ENCODE peak calls at places on chromosome 17, in four cellular contexts. K is GM12864, V is fibroblast of the aortic adventitia, O is esophagus squamous epithelium. W is an unnamed sample.
A peak's percentile ranks its signal among the peaks of the same experiment; 100 is the strongest.

GRCh38 chr17:77445030-77445907 is 304.5 kb downstream of the SEC14L1 start:
- DNase-seq in K (peak; percentile 95), V (peak; percentile 93), O (no peak), W (peak; percentile 78)

GRCh38 chr17:43842975-43843325 is 4.0 kb upstream of the CD300LG start:
- DNase-seq in K (no peak), V (no peak), O (no peak), W (no peak)

GRCh38 chr17:77107506-77108433 is 33.0 kb upstream of the SEC14L1 start:
- DNase-seq in K (peak; percentile 79), V (no peak), O (no peak), W (peak; percentile 55)

GRCh38 chr17:8175795-8176196 is 384 bp downstream of the TMEM107 start:
- DNase-seq in K (no peak), V (no peak), O (no peak), W (peak; percentile 7)

GRCh38 chr17:74798239-74798707 is 22.1 kb upstream of the NAT9 start:
- DNase-seq in K (no peak), V (no peak), O (no peak), W (no peak)

GRCh38 chr17:21029032-21029431 is 13.8 kb downstream of the USP22 start:
- DNase-seq in K (no peak), V (peak; percentile 61), O (no peak), W (no peak)

GRCh38 chr17:82483204-82483660 is 24.7 kb downstream of the NARF start:
- DNase-seq in K (no peak), V (no peak), O (no peak), W (no peak)

GRCh38 chr17:49809056-49809455 is 20.6 kb downstream of the KAT7 start:
- DNase-seq in K (no peak), V (no peak), O (no peak), W (no peak)

GRCh38 chr17:63495471-63495870 is 18.6 kb downstream of the ACE start:
- DNase-seq in K (no peak), V (no peak), O (no peak), W (no peak)

GRCh38 chr17:9414471-9414870 is 161.1 kb downstream of the STX8 start:
- DNase-seq in K (peak; percentile 85), V (no peak), O (no peak), W (peak; percentile 65)

GRCh38 chr17:21300601-21301571 is 16.4 kb downstream of the MAP2K3 start:
- DNase-seq in K (no peak), V (no peak), O (no peak), W (no peak)

GRCh38 chr17:76582660-76583059 is 3.0 kb downstream of the ST6GALNAC2 start:
- DNase-seq in K (no peak), V (no peak), O (no peak), W (no peak)

GRCh38 chr17:44854201-44854600 is 6.5 kb downstream of the HIGD1B start:
- DNase-seq in K (no peak), V (no peak), O (no peak), W (no peak)

GRCh38 chr17:10798332-10798749 is 5.6 kb downstream of the TMEM238L start:
- DNase-seq in K (no peak), V (no peak), O (no peak), W (no peak)

GRCh38 chr17:3827124-3827773 is 18.8 kb downstream of the NCBP3 start:
- DNase-seq in K (no peak), V (peak; percentile 85), O (no peak), W (peak; percentile 49)

GRCh38 chr17:77449908-77450741 is 309.4 kb downstream of the SEC14L1 start:
- DNase-seq in K (no peak), V (peak; percentile 53), O (no peak), W (no peak)

GRCh38 chr17:39737331-39737760 is 392 bp upstream of the GRB7 start:
- DNase-seq in K (no peak), V (no peak), O (no peak), W (no peak)

GRCh38 chr17:75876938-75877751 is 1.2 kb downstream of the TRIM47 start:
- DNase-seq in K (no peak), V (peak; percentile 98), O (no peak), W (no peak)

GRCh38 chr17:17125136-17126084 is 80.7 kb downstream of the PLD6 start:
- DNase-seq in K (no peak), V (no peak), O (no peak), W (no peak)

GRCh38 chr17:51580869-51581268 is 320.5 kb downstream of the UTP18 start:
- DNase-seq in K (no peak), V (no peak), O (no peak), W (no peak)

GRCh38 chr17:44197980-44198720 is 1.5 kb downstream of the ATXN7L3 start:
- DNase-seq in K (peak; percentile 55), V (peak; percentile 70), O (no peak), W (peak; percentile 69)

GRCh38 chr17:10579270-10579669 is 29.8 kb upstream of the MYH2 start:
- DNase-seq in K (no peak), V (no peak), O (no peak), W (no peak)

GRCh38 chr17:59366040-59366757 is 34.7 kb downstream of the YPEL2 start:
- DNase-seq in K (no peak), V (no peak), O (no peak), W (no peak)

GRCh38 chr17:26792486-26792885 is 501.4 kb upstream of the WSB1 start:
- DNase-seq in K (peak; percentile 2), V (peak; percentile 30), O (no peak), W (no peak)

GRCh38 chr17:39547713-39548478 is 59.8 kb downstream of the NEUROD2 start:
- DNase-seq in K (peak; percentile 21), V (peak; percentile 49), O (no peak), W (peak; percentile 74)

GRCh38 chr17:15181333-15181732 is 83.8 kb downstream of the PMP22 start:
- DNase-seq in K (no peak), V (peak; percentile 23), O (no peak), W (no peak)

GRCh38 chr17:9566067-9566466 is 9.6 kb downstream of the STX8 start:
- DNase-seq in K (no peak), V (peak; percentile 1), O (no peak), W (no peak)

DNA sequence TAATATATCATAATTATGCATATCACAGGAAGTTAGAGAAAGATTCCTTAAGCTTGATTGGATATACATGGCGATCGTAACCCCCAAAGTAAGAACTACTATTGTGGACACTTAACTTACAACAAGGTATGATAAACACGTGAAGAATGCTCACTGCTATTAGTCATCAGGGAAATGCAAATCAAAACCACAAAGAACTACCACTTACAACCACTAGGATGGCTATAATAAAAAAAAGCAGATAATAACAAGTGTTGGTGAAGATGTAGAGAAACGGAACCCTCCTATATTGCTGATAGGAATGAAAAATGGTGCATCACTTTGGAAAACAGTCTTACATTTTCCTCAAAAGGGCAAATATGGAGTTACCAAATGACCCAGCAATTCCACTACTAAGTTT is 265.9 kb downstream of the SLC39A11 start:
- DNase-seq in K (no peak), V (no peak), O (no peak), W (no peak)
- TF ChIP-seq CTCF in K (no peak), V (no peak), O (no peak), W (no peak)

GRCh38 chr17:48614904-48615211 is 234 bp downstream of the HOXB8 start:
- DNase-seq in K (no peak), V (no peak), O (no peak), W (no peak)

GRCh38 chr17:48612456-48612853 is 1.6 kb upstream of the HOXB7 start:
- DNase-seq in K (no peak), V (no peak), O (no peak), W (no peak)

GRCh38 chr17:48613862-48614694 is 1.0 kb downstream of the HOXB8 start:
- DNase-seq in K (no peak), V (no peak), O (no peak), W (no peak)

GRCh38 chr17:48611681-48612455 is 1.1 kb upstream of the HOXB7 start:
- DNase-seq in K (no peak), V (no peak), O (no peak), W (no peak)

DNA sequence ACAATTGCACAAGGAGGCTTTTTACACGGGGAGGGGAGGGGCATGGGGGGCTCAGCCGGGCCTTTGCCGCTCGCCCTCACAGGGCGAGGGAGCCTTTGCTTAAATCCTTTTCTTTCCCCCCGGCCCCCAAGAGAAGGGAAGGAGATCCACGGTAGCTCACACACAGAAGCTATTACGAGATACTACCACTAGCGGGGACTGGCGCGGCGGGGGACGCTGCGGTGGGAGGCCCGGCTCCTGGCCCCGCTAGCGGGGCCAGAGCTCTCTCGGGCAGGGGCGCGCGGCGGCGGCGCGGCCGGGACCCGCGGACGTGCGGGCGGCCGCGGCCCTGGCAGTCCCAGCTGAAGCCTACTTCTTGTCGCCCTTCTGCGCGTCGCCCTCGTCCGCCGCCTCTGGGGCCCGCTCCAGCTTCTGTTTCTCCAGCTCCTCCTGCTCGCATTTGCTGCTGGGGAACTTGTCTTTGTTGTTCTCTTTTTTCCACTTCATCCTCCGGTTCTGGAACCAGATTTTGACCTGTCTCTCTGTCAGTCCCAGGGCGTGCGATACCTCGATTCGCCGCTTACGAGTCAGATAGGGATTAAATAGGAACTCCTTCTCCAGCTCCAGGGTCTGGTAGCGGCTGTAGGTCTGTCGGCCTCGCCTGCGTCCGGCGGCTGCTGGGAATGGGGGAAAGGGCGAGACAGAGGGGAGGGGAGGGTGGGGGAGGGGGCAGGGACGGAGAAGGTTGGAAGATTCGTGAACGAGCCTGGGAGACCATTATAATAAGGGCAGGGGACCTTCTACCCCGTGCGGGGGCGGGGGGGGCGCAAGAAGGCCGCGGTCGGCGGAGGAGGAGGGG is 2.0 kb downstream of the HOXB8 start:
- DNase-seq in K (no peak), V (no peak), O (no peak), W (peak; percentile 84)
- TF ChIP-seq CTCF in K (peak; percentile 29), V (peak; percentile 38), O (no peak), W (no peak)

DNA sequence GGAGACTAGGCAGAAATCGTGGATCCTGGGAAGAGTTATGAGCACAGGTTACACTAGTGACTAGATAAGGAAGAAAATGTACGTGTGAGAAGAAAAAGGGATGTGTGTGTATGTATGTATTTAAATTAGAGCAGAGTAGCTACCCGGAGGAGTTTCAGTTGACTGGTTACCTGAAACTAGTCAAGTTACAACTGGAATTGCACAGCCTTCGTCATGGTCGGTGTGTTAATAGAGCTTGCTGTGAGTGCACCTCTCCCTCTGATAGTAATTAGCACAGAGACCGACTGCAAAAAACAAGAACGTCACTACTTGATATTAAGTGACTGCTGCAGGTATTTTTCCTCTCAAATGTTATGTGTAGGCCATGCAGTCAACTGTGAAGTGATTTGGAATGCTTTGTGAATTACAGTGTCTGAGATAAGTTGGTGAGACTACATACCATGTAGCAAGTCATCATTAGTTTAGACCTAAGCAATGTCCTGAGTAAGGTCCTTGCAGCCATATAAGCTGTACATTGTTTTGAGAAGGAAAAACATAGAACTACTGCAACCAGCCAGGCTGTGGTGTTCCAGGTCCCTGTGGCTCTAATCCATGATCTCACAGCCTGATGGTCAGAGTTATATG is 95.7 kb downstream of the WNT3 start:
- DNase-seq in K (no peak), V (no peak), O (no peak), W (no peak)
- TF ChIP-seq CTCF in K (no peak), V (no peak), O (no peak), W (no peak)

DNA sequence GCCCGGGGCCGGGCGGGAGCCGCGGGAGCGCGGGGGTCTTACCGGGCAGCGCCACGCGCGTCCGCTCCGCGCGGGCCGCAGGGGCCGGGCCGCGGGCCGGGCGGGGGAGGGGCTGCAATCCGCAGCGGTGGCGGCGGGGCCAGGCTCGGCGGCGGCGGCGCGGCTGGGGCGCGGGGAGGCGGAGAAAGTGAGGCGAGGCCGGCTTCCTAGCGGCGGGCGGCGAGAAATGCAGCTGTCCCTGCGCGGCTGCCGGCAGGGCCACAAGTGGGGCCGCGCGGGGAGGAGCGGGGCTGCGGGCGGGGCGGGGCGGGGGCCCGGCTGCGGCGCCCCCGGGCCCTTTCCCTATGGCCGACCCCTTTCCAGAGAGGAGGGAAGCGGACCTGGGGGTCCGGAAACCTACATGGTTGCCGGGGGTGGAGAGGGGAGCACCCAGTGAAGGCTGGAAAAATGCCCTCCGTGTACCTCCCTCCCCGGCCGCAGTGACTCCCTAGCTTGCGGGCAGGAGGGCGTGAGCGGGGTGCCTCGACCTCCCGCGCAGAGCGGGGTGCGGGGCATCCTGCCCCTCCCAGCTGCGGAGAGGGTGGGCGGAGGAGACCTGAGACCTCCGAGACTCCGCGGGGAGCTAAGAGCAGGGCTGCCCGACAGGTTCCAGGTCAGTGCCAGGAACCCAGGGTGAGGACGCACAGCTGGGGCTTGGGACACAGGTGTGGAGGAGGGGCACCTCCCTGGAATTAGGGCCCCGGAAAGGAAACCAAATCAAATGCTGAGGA is at the start of gene CUEDC1:
- DNase-seq in K (no peak), V (peak; percentile 44), O (no peak), W (peak; percentile 91)
- TF ChIP-seq CTCF in K (peak; percentile 36), V (peak; percentile 54), O (peak; percentile 39), W (peak; percentile 29)

W was measured in GM20000.